ENCODE peak calls at places on chromosomes 4 and X, in four cellular contexts. One of them, this sample, is unnamed.

GRCh38 chrX:38750551-38750950 is 50.7 kb upstream of the MID1IP1 start:
- DNase-seq in fibroblast of lung: no peak
- DNase-seq in AG09309: no peak
- DNase-seq in IMR-90: no peak
- DNase-seq in this sample: no peak

GRCh38 chr4:156686120-156686519 is 285.5 kb downstream of the PDGFC start:
- DNase-seq in fibroblast of lung: peak; percentile 100
- DNase-seq in AG09309: peak; percentile 99
- DNase-seq in IMR-90: peak; percentile 93
- DNase-seq in this sample: peak; percentile 59

GRCh38 chr4:56158483-56158882 is 209.7 kb downstream of the CEP135 start:
- DNase-seq in fibroblast of lung: no peak
- DNase-seq in AG09309: no peak
- DNase-seq in IMR-90: no peak
- DNase-seq in this sample: no peak

GRCh38 chr4:61500883-61501282 is 300.8 kb downstream of the ADGRL3 start:
- DNase-seq in fibroblast of lung: peak; percentile 4
- DNase-seq in AG09309: no peak
- DNase-seq in IMR-90: no peak
- DNase-seq in this sample: no peak

GRCh38 chrX:110944323-110944761 is 148.7 kb upstream of the CHRDL1 start:
- DNase-seq in fibroblast of lung: peak; percentile 11
- DNase-seq in AG09309: no peak
- DNase-seq in IMR-90: no peak
- DNase-seq in this sample: no peak

GRCh38 chr4:84481879-84482245 is 17.2 kb downstream of the NKX6-1 start:
- DNase-seq in fibroblast of lung: no peak
- DNase-seq in AG09309: no peak
- DNase-seq in IMR-90: no peak
- DNase-seq in this sample: no peak

GRCh38 chr4:155974476-155974749 is 20.7 kb upstream of the CTSO start:
- DNase-seq in fibroblast of lung: no peak
- DNase-seq in AG09309: no peak
- DNase-seq in IMR-90: peak; percentile 17
- DNase-seq in this sample: no peak

GRCh38 chr4:152476796-152477195 is 59.1 kb downstream of the FBXW7 start:
- DNase-seq in fibroblast of lung: no peak
- DNase-seq in AG09309: no peak
- DNase-seq in IMR-90: no peak
- DNase-seq in this sample: no peak

GRCh38 chrX:16836371-16836770 is 33.8 kb downstream of the RBBP7 start:
- DNase-seq in fibroblast of lung: peak; percentile 34
- DNase-seq in AG09309: no peak
- DNase-seq in IMR-90: peak; percentile 13
- DNase-seq in this sample: no peak

GRCh38 chr4:100461796-100462195 is 56.0 kb downstream of the EMCN start:
- DNase-seq in fibroblast of lung: peak; percentile 15
- DNase-seq in AG09309: no peak
- DNase-seq in IMR-90: no peak
- DNase-seq in this sample: no peak

GRCh38 chr4:184511156-184511555 is 36.8 kb upstream of the IRF2 start:
- DNase-seq in fibroblast of lung: no peak
- DNase-seq in AG09309: no peak
- DNase-seq in IMR-90: no peak
- DNase-seq in this sample: no peak

GRCh38 chr4:7214359-7214758 is 22.0 kb downstream of the SORCS2 start:
- DNase-seq in fibroblast of lung: peak; percentile 70
- DNase-seq in AG09309: no peak
- DNase-seq in IMR-90: no peak
- DNase-seq in this sample: no peak

GRCh38 chr4:101501421-101501820 is 154.1 kb upstream of the PPP3CA start:
- DNase-seq in fibroblast of lung: no peak
- DNase-seq in AG09309: no peak
- DNase-seq in IMR-90: no peak
- DNase-seq in this sample: no peak

GRCh38 chr4:53994382-53994781 is 70.0 kb downstream of the CHIC2 start:
- DNase-seq in fibroblast of lung: no peak
- DNase-seq in AG09309: no peak
- DNase-seq in IMR-90: no peak
- DNase-seq in this sample: no peak

GRCh38 chrX:122565952-122566351 is 618.1 kb upstream of the GRIA3 start:
- DNase-seq in fibroblast of lung: peak; percentile 98
- DNase-seq in AG09309: peak; percentile 93
- DNase-seq in IMR-90: peak; percentile 90
- DNase-seq in this sample: peak; percentile 74

GRCh38 chrX:2500091-2500680 is 590 bp downstream of the DHRSX start:
- DNase-seq in fibroblast of lung: peak; percentile 66
- DNase-seq in AG09309: no peak
- DNase-seq in IMR-90: peak; percentile 65
- DNase-seq in this sample: no peak

GRCh38 chr4:189143255-189143654 is 797.4 kb upstream of the FRG1 start:
- DNase-seq in fibroblast of lung: peak; percentile 1
- DNase-seq in AG09309: peak; percentile 67
- DNase-seq in IMR-90: peak; percentile 66
- DNase-seq in this sample: peak; percentile 79

GRCh38 chrX:43456056-43456455 is 200.0 kb upstream of the MAOA start:
- DNase-seq in fibroblast of lung: no peak
- DNase-seq in AG09309: no peak
- DNase-seq in IMR-90: no peak
- DNase-seq in this sample: no peak

GRCh38 chr4:127047930-127048329 is 584.8 kb upstream of the INTU start:
- DNase-seq in fibroblast of lung: peak; percentile 60
- DNase-seq in AG09309: no peak
- DNase-seq in IMR-90: peak; percentile 40
- DNase-seq in this sample: no peak

GRCh38 chr4:123017636-123018390 is 95.4 kb upstream of the NUDT6 start:
- DNase-seq in fibroblast of lung: peak; percentile 71
- DNase-seq in AG09309: peak; percentile 20
- DNase-seq in IMR-90: peak; percentile 56
- DNase-seq in this sample: no peak

GRCh38 chr4:89114100-89114499 is 2.8 kb downstream of the TIGD2 start:
- DNase-seq in fibroblast of lung: no peak
- DNase-seq in AG09309: no peak
- DNase-seq in IMR-90: no peak
- DNase-seq in this sample: no peak

GRCh38 chrX:68827848-68828562 is 816 bp upstream of the EFNB1 start:
- DNase-seq in fibroblast of lung: peak; percentile 63
- DNase-seq in AG09309: no peak
- DNase-seq in IMR-90: peak; percentile 76
- DNase-seq in this sample: peak; percentile 21

GRCh38 chr4:98092833-98093439 is 50.3 kb downstream of the STPG2 start:
- DNase-seq in fibroblast of lung: peak; percentile 8
- DNase-seq in AG09309: no peak
- DNase-seq in IMR-90: peak; percentile 2
- DNase-seq in this sample: no peak

GRCh38 chr4:76197971-76198410 is 15.6 kb downstream of the SCARB2 start:
- DNase-seq in fibroblast of lung: peak; percentile 89
- DNase-seq in AG09309: no peak
- DNase-seq in IMR-90: peak; percentile 69
- DNase-seq in this sample: no peak

GRCh38 chr4:129358571-129358970 is 262.6 kb downstream of the C4orf33 start:
- DNase-seq in fibroblast of lung: peak; percentile 78
- DNase-seq in AG09309: peak; percentile 18
- DNase-seq in IMR-90: peak; percentile 40
- DNase-seq in this sample: peak; percentile 58

GRCh38 chr4:147808447-147808846 is 76.6 kb downstream of the ARHGAP10 start:
- DNase-seq in fibroblast of lung: no peak
- DNase-seq in AG09309: no peak
- DNase-seq in IMR-90: no peak
- DNase-seq in this sample: no peak

GRCh38 chr4:109029987-109030386 is 267.1 kb upstream of the ETNPPL start:
- DNase-seq in fibroblast of lung: no peak
- DNase-seq in AG09309: no peak
- DNase-seq in IMR-90: no peak
- DNase-seq in this sample: no peak

GRCh38 chr4:15303052-15303641 is 124.7 kb upstream of the C1QTNF7 start:
- DNase-seq in fibroblast of lung: peak; percentile 59
- DNase-seq in AG09309: peak; percentile 42
- DNase-seq in IMR-90: peak; percentile 80
- DNase-seq in this sample: peak; percentile 26

GRCh38 chr4:30716158-30716557 is 4.0 kb upstream of the PCDH7 start:
- DNase-seq in fibroblast of lung: peak; percentile 35
- DNase-seq in AG09309: no peak
- DNase-seq in IMR-90: peak; percentile 53
- DNase-seq in this sample: no peak

DNA sequence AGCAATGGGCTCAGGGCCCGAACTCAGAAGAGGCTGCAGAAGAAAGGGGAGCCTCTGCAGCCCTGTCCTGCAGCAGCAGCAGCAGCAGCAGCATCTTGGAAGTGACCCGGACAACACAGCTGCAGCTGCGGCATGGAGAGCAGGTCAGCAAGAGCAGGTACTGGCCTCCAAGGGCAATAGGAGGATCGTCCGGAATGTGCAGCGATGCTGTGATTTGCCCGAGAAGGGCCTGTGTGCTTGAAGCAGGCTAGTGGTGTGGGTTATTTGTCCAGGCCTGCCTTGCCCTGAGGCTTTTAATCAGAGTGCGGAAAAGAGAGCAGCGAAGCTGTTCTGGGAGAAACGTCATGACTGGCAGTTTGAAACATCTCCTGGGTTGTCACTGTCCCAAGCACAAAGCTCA is 126.0 kb downstream of the F11 start:
- DNase-seq in fibroblast of lung: no peak
- DNase-seq in AG09309: no peak
- DNase-seq in IMR-90: no peak
- DNase-seq in this sample: no peak
- TF ChIP-seq CTCF in fibroblast of lung: no peak
- TF ChIP-seq CTCF in AG09309: no peak
- TF ChIP-seq CTCF in IMR-90: no peak
- TF ChIP-seq CTCF in this sample: no peak

DNA sequence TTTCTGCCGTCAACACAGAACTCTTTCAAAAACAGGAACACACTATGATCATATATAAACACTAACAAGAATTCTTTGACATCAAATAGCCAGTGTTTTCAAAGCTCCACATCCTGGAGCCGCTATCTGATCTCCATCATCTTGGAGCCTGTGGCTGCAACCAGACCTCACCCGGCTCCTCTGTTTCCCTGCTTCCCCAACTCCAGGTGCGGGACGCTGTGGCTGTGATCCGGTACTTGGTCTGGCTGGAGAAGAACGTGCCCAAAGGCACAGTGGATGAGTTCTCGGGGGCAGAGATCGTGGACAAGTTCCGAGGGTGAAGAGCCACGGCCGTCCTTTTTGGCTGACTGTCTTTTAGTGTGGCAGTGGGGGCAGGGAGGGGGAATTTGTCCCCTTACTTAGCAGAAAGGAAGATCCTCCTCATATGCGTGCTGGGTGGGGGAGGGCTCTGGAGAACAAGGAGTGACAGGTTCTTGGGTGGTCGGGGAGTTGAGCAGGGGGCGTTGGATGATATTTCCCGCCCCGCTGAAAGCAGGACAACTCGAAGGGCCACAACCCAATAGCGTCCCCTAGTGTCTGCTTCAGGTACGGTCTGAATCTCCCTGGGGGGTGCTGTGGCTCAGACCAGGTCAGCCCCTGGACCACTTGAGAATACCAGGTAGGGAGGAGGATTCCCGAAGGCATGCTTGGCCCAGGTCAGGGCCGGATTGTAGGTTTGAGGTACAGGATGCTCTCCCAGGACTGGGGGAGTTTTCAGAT is 15.7 kb downstream of the XPNPEP2 start:
- DNase-seq in fibroblast of lung: no peak
- DNase-seq in AG09309: no peak
- DNase-seq in IMR-90: no peak
- DNase-seq in this sample: no peak
- TF ChIP-seq CTCF in fibroblast of lung: peak; percentile 14
- TF ChIP-seq CTCF in AG09309: peak; percentile 16
- TF ChIP-seq CTCF in IMR-90: peak; percentile 26
- TF ChIP-seq CTCF in this sample: peak; percentile 23

DNA sequence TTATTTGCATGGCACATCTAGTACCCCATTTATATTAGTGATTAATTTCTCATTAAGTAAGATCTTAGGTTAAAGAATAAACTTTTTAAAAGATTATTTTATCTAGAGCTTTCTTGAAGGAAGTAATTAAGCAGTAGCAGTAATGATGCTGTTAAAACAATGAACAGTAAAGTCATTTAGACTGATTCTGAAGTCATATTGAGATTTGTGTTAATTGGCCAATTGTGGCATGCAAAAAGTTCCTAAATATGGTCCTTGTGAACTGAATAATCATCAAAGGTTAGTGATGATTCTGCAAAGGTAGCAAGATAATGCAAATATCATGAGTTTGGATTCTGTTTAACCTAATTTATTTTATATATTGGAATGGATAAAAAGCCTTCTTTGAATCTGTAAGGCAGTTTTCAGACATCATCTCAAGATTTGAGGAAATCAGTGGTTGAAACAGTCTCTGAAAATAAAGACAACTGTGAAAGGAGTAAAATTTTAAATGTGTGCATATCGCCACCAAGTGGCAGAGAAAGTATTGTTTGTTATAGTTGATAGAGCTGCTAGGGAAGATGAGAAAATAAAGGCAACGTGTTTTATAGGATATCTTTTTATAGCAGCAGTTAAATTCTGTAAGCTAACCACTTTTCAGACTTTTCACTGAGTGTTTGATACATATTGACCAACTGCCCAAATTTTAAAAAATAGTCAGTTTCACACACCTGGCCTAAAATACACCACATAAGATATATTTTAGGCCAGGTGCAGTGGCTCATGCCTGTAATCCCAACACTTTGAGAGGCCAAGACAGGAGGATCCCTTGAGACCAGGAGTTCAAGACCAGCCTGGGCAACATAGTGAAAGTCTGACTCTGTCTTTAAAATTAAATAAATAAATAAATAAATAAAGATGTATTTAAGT is 79.6 kb downstream of the CCKAR start:
- DNase-seq in fibroblast of lung: peak; percentile 42
- DNase-seq in AG09309: peak; percentile 24
- DNase-seq in IMR-90: peak; percentile 63
- DNase-seq in this sample: peak; percentile 14
- TF ChIP-seq CTCF in fibroblast of lung: peak; percentile 36
- TF ChIP-seq CTCF in AG09309: peak; percentile 41
- TF ChIP-seq CTCF in IMR-90: peak; percentile 75
- TF ChIP-seq CTCF in this sample: peak; percentile 32

GRCh38 chr4:107931775-107932321 is 499 bp downstream of the CYP2U1 start:
- DNase-seq in fibroblast of lung: peak; percentile 1
- DNase-seq in AG09309: no peak
- DNase-seq in IMR-90: no peak
- DNase-seq in this sample: no peak
- TF ChIP-seq CTCF in fibroblast of lung: no peak
- TF ChIP-seq CTCF in AG09309: no peak
- TF ChIP-seq CTCF in IMR-90: no peak
- TF ChIP-seq CTCF in this sample: no peak

GRCh38 chrX:128816919-128817318 is 706.4 kb downstream of the SMARCA1 start:
- DNase-seq in fibroblast of lung: no peak
- DNase-seq in AG09309: no peak
- DNase-seq in IMR-90: no peak
- DNase-seq in this sample: no peak
- TF ChIP-seq CTCF in fibroblast of lung: no peak
- TF ChIP-seq CTCF in AG09309: no peak
- TF ChIP-seq CTCF in IMR-90: peak; percentile 2
- TF ChIP-seq CTCF in this sample: peak; percentile 40

GRCh38 chr4:40897557-40898203 is 147.9 kb downstream of the NSUN7 start:
- DNase-seq in fibroblast of lung: peak; percentile 48
- DNase-seq in AG09309: no peak
- DNase-seq in IMR-90: peak; percentile 51
- DNase-seq in this sample: no peak
- TF ChIP-seq CTCF in fibroblast of lung: peak; percentile 71
- TF ChIP-seq CTCF in AG09309: peak; percentile 78
- TF ChIP-seq CTCF in IMR-90: peak; percentile 62
- TF ChIP-seq CTCF in this sample: peak; percentile 77

This sample was measured in kidney epithelial cell.